ENCODE peak calls at places on chromosome 16, in nine cellular contexts. O is GM23338; F is HT1080; K is activated T-helper 1 cell treated with Interleukin-2 at 50 U/mL for 16 hours; G is activated CD8-positive, alpha-beta T cell treated with anti-CD3 and anti-CD28 coated beads for 36 hours; J is skeletal muscle cell; D is CD4-positive, alpha-beta memory T cell; T is NCI-H1417; B is NCI-H446 treated with DMSO at 0.1 percent for 48 hours. A is an unnamed sample.

GRCh38 chr16:59701987-59702386 is 967.9 kb upstream of the GOT2 start:
- DNase-seq in O (no peak), F (no peak), K (no peak), G (no peak), J (no peak), D (no peak), T (no peak), B (no peak), A (no peak)

GRCh38 chr16:67150833-67151396 is at the start of gene B3GNT9:
- DNase-seq in O (peak), F (peak), K (no peak), G (peak), J (no peak), D (no peak), T (peak), B (peak), A (peak)

GRCh38 chr16:70680495-70681381 is 5.1 kb downstream of the MTSS2 start:
- DNase-seq in O (no peak), F (no peak), K (no peak), G (peak), J (no peak), D (no peak), T (no peak), B (no peak), A (no peak)

GRCh38 chr16:88406096-88407041 is 23.6 kb downstream of the ZNF469 start:
- DNase-seq in O (peak), F (no peak), K (no peak), G (no peak), J (no peak), D (no peak), T (no peak), B (no peak), A (no peak)

GRCh38 chr16:74997042-74997491 is 1.8 kb upstream of the ZNRF1 start:
- DNase-seq in O (no peak), F (no peak), K (no peak), G (no peak), J (no peak), D (no peak), T (no peak), B (no peak), A (no peak)

GRCh38 chr16:280005-280421 is 378 bp upstream of the ARHGDIG start:
- DNase-seq in O (peak), F (no peak), K (no peak), G (no peak), J (no peak), D (no peak), T (no peak), B (no peak), A (no peak)

GRCh38 chr16:25841776-25842175 is 150.0 kb downstream of the HS3ST4 start:
- DNase-seq in O (no peak), F (no peak), K (no peak), G (no peak), J (no peak), D (no peak), T (no peak), B (peak), A (no peak)

GRCh38 chr16:73083271-73083670 is 35.3 kb upstream of the ZFHX3 start:
- DNase-seq in O (no peak), F (peak), K (no peak), G (no peak), J (no peak), D (no peak), T (peak), B (no peak), A (no peak)

GRCh38 chr16:21167929-21168602 is 9.6 kb downstream of the LDAF1 start:
- DNase-seq in O (no peak), F (no peak), K (no peak), G (peak), J (no peak), D (no peak), T (no peak), B (no peak), A (no peak)

GRCh38 chr16:65202461-65202860 is 80.6 kb upstream of the CDH11 start:
- DNase-seq in O (no peak), F (no peak), K (no peak), G (no peak), J (no peak), D (no peak), T (no peak), B (no peak), A (no peak)

GRCh38 chr16:28915181-28915580 is 9.9 kb downstream of the RABEP2 start:
- DNase-seq in O (no peak), F (peak), K (no peak), G (no peak), J (peak), D (no peak), T (no peak), B (no peak), A (no peak)

GRCh38 chr16:82699711-82700495 is 73.1 kb downstream of the CDH13 start:
- DNase-seq in O (no peak), F (peak), K (no peak), G (no peak), J (peak), D (no peak), T (no peak), B (no peak), A (no peak)

GRCh38 chr16:4646773-4647660 is 22.4 kb downstream of the MGRN1 start:
- DNase-seq in O (no peak), F (no peak), K (no peak), G (peak), J (no peak), D (no peak), T (no peak), B (no peak), A (no peak)

GRCh38 chr16:12988071-12988470 is 86.7 kb downstream of the SHISA9 start:
- DNase-seq in O (no peak), F (no peak), K (no peak), G (no peak), J (no peak), D (no peak), T (no peak), B (peak), A (no peak)

GRCh38 chr16:71883193-71883848 is 661 bp downstream of the ZNF821 start:
- DNase-seq in O (peak), F (no peak), K (peak), G (peak), J (no peak), D (peak), T (peak), B (no peak), A (peak)